ENCODE peak calls at places on chromosomes 6 and 20, in six cellular contexts. One of them, this sample, is unnamed.

GRCh38 chr6:113458368-113459010 is 398.7 kb upstream of the MARCKS start:
- DNase-seq in tibial artery: no peak
- DNase-seq in DND-41: no peak
- DNase-seq in prostate gland: no peak
- DNase-seq in GM12878: no peak
- DNase-seq in right lobe of liver: no peak
- DNase-seq in this sample: no peak

GRCh38 chr20:11316244-11316643 is 601.4 kb upstream of the BTBD3 start:
- DNase-seq in tibial artery: no peak
- DNase-seq in DND-41: no peak
- DNase-seq in prostate gland: no peak
- DNase-seq in GM12878: no peak
- DNase-seq in right lobe of liver: no peak
- DNase-seq in this sample: no peak

GRCh38 chr6:53616450-53617357 is 48.9 kb downstream of the KLHL31 start:
- DNase-seq in tibial artery: no peak
- DNase-seq in DND-41: no peak
- DNase-seq in prostate gland: no peak
- DNase-seq in GM12878: no peak
- DNase-seq in right lobe of liver: peak; percentile 78
- DNase-seq in this sample: no peak

GRCh38 chr20:62202083-62202395 is 18.0 kb downstream of the HRH3 start:
- DNase-seq in tibial artery: no peak
- DNase-seq in DND-41: no peak
- DNase-seq in prostate gland: no peak
- DNase-seq in GM12878: no peak
- DNase-seq in right lobe of liver: no peak
- DNase-seq in this sample: no peak

GRCh38 chr6:122789862-122790739 is 1.0 kb downstream of the SMPDL3A start:
- DNase-seq in tibial artery: peak; percentile 46
- DNase-seq in DND-41: no peak
- DNase-seq in prostate gland: peak; percentile 36
- DNase-seq in GM12878: no peak
- DNase-seq in right lobe of liver: no peak
- DNase-seq in this sample: no peak

GRCh38 chr6:117346142-117346930 is 79.4 kb downstream of the ROS1 start:
- DNase-seq in tibial artery: no peak
- DNase-seq in DND-41: no peak
- DNase-seq in prostate gland: no peak
- DNase-seq in GM12878: no peak
- DNase-seq in right lobe of liver: no peak
- DNase-seq in this sample: peak; percentile 28

GRCh38 chr6:6587696-6588063 is 840 bp upstream of the LY86 start:
- DNase-seq in tibial artery: no peak
- DNase-seq in DND-41: no peak
- DNase-seq in prostate gland: no peak
- DNase-seq in GM12878: no peak
- DNase-seq in right lobe of liver: no peak
- DNase-seq in this sample: no peak

GRCh38 chr6:119832411-119832810 is 482.9 kb upstream of the MAN1A1 start:
- DNase-seq in tibial artery: no peak
- DNase-seq in DND-41: no peak
- DNase-seq in prostate gland: no peak
- DNase-seq in GM12878: no peak
- DNase-seq in right lobe of liver: no peak
- DNase-seq in this sample: no peak

GRCh38 chr6:57283096-57283495 is 34.3 kb upstream of the PRIM2 start:
- DNase-seq in tibial artery: no peak
- DNase-seq in DND-41: no peak
- DNase-seq in prostate gland: no peak
- DNase-seq in GM12878: no peak
- DNase-seq in right lobe of liver: no peak
- DNase-seq in this sample: no peak

GRCh38 chr6:118648866-118649554 is 2.4 kb downstream of the CEP85L start:
- DNase-seq in tibial artery: no peak
- DNase-seq in DND-41: no peak
- DNase-seq in prostate gland: no peak
- DNase-seq in GM12878: no peak
- DNase-seq in right lobe of liver: no peak
- DNase-seq in this sample: no peak

GRCh38 chr6:138572200-138572875 is 73.0 kb upstream of the NHSL1 start:
- DNase-seq in tibial artery: peak; percentile 74
- DNase-seq in DND-41: no peak
- DNase-seq in prostate gland: peak; percentile 84
- DNase-seq in GM12878: no peak
- DNase-seq in right lobe of liver: peak; percentile 87
- DNase-seq in this sample: no peak

GRCh38 chr6:167825759-167826229 is 917 bp upstream of the AFDN start:
- DNase-seq in tibial artery: no peak
- DNase-seq in DND-41: no peak
- DNase-seq in prostate gland: peak; percentile 80
- DNase-seq in GM12878: no peak
- DNase-seq in right lobe of liver: peak; percentile 86
- DNase-seq in this sample: peak; percentile 10

GRCh38 chr6:56890683-56891429 is 64.1 kb upstream of the BEND6 start:
- DNase-seq in tibial artery: no peak
- DNase-seq in DND-41: no peak
- DNase-seq in prostate gland: no peak
- DNase-seq in GM12878: peak; percentile 92
- DNase-seq in right lobe of liver: no peak
- DNase-seq in this sample: peak; percentile 60

GRCh38 chr20:17369506-17369905 is 142.7 kb downstream of the PCSK2 start:
- DNase-seq in tibial artery: no peak
- DNase-seq in DND-41: no peak
- DNase-seq in prostate gland: no peak
- DNase-seq in GM12878: no peak
- DNase-seq in right lobe of liver: no peak
- DNase-seq in this sample: no peak

GRCh38 chr6:154156135-154156948 is 117.3 kb downstream of the OPRM1 start:
- DNase-seq in tibial artery: no peak
- DNase-seq in DND-41: peak; percentile 58
- DNase-seq in prostate gland: peak; percentile 23
- DNase-seq in GM12878: no peak
- DNase-seq in right lobe of liver: peak; percentile 55
- DNase-seq in this sample: peak; percentile 52

GRCh38 chr20:49913399-49914047 is 1.8 kb downstream of the SPATA2 start:
- DNase-seq in tibial artery: no peak
- DNase-seq in DND-41: no peak
- DNase-seq in prostate gland: no peak
- DNase-seq in GM12878: no peak
- DNase-seq in right lobe of liver: no peak
- DNase-seq in this sample: no peak
- H3K27ac ChIP-seq in tibial artery: peak overlapping the region; percentile 15
- H3K27ac ChIP-seq in DND-41: no peak overlapping the region
- H3K27ac ChIP-seq in prostate gland: no peak overlapping the region
- H3K27ac ChIP-seq in GM12878: no peak overlapping the region
- H3K27ac ChIP-seq in right lobe of liver: no peak overlapping the region
- H3K27ac ChIP-seq in this sample: no peak overlapping the region

DNA sequence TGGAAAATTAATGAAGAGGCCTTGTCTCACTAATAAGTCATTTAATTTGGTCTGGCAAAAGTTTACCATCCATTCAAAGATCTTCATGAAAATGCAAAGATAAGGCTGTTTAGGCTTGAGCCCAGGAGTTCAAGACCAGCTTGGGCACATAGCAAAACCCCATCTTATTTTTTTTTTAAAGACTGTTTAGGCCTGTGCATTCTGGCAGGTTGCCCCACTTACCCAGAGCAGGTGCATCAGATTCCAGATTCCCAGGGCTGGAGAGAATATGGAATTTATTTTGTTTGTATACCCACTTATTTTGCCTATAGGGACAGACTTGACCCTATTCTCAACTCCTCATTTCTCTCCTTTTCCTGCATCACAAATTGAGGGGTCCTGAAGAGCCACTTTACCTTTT is 5.7 kb downstream of the FOXO3 start:
- DNase-seq in tibial artery: no peak
- DNase-seq in DND-41: no peak
- DNase-seq in prostate gland: no peak
- DNase-seq in GM12878: no peak
- DNase-seq in right lobe of liver: no peak
- DNase-seq in this sample: no peak
- H3K4me3 ChIP-seq in tibial artery: no peak overlapping the region
- H3K4me3 ChIP-seq in DND-41: no peak overlapping the region
- H3K4me3 ChIP-seq in prostate gland: no peak overlapping the region
- H3K4me3 ChIP-seq in GM12878: peak overlapping the region; percentile 4
- H3K4me3 ChIP-seq in right lobe of liver: no peak overlapping the region
- H3K4me3 ChIP-seq in this sample: peak overlapping the region; percentile 49

GRCh38 chr6:89299451-89299850 is 15.6 kb downstream of the GABRR2 start:
- DNase-seq in tibial artery: no peak
- DNase-seq in DND-41: no peak
- DNase-seq in prostate gland: no peak
- DNase-seq in GM12878: no peak
- DNase-seq in right lobe of liver: no peak
- DNase-seq in this sample: no peak
- H3K27ac ChIP-seq in tibial artery: no peak overlapping the region
- H3K27ac ChIP-seq in DND-41: no peak overlapping the region
- H3K27ac ChIP-seq in prostate gland: no peak overlapping the region
- H3K27ac ChIP-seq in GM12878: peak overlapping the region; percentile 94
- H3K27ac ChIP-seq in right lobe of liver: no peak overlapping the region
- H3K27ac ChIP-seq in this sample: no peak overlapping the region

DNA sequence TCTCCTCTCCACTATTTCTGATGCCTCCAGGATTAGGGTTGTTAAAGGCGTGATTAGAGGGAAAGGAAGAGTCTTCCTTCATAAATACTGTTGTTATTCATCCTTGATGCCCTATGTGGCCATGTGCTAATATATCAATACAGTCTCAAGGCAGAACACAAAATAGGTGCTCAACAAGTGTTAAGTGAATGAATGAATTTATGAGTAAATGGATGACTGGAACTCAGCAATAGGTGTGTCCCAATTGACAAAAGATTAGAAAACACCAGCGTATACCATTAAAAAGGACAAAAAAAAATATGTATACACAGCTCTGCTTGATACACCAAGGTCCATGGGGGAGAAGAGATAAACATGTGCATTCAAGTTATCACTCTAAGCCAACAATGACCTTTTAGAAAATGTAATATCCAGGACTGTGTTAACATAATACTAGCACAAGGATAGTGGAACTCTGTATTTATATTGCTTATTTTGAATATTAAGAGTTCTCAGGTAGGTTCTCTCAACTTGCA is 171.2 kb upstream of the MYLIP start:
- DNase-seq in tibial artery: no peak
- DNase-seq in DND-41: no peak
- DNase-seq in prostate gland: no peak
- DNase-seq in GM12878: no peak
- DNase-seq in right lobe of liver: no peak
- DNase-seq in this sample: no peak
- H3K4me3 ChIP-seq in tibial artery: no peak overlapping the region
- H3K4me3 ChIP-seq in DND-41: no peak overlapping the region
- H3K4me3 ChIP-seq in prostate gland: no peak overlapping the region
- H3K4me3 ChIP-seq in GM12878: no peak overlapping the region
- H3K4me3 ChIP-seq in right lobe of liver: no peak overlapping the region
- H3K4me3 ChIP-seq in this sample: no peak overlapping the region

DNA sequence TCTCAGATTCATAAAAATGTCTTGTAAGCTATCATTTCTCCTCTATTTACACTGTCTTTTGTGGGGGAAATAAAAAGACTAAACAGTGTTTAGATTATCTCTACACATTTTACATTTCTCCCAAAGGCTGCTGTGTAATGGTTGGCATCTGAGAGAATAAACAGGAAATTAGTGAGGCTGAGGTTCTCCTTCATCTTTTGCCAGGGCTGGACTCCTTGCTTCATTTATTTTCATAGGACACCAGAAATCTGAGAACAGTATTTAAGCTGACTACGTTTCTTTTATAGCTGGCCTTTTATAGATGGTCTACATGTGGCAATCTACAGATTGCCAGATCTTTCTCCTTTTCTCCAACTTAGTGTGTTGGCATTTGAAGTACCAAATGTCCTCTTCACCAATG is 41.5 kb downstream of the PLCB4 start:
- DNase-seq in tibial artery: no peak
- DNase-seq in DND-41: no peak
- DNase-seq in prostate gland: no peak
- DNase-seq in GM12878: no peak
- DNase-seq in right lobe of liver: no peak
- DNase-seq in this sample: no peak
- H3K27ac ChIP-seq in tibial artery: no peak overlapping the region
- H3K27ac ChIP-seq in DND-41: no peak overlapping the region
- H3K27ac ChIP-seq in prostate gland: peak overlapping the region; percentile 26
- H3K27ac ChIP-seq in GM12878: no peak overlapping the region
- H3K27ac ChIP-seq in right lobe of liver: no peak overlapping the region
- H3K27ac ChIP-seq in this sample: no peak overlapping the region

GRCh38 chr20:4040283-4041179 is 25.2 kb upstream of the RNF24 start:
- DNase-seq in tibial artery: no peak
- DNase-seq in DND-41: no peak
- DNase-seq in prostate gland: no peak
- DNase-seq in GM12878: no peak
- DNase-seq in right lobe of liver: no peak
- DNase-seq in this sample: no peak
- H3K4me3 ChIP-seq in tibial artery: no peak overlapping the region
- H3K4me3 ChIP-seq in DND-41: no peak overlapping the region
- H3K4me3 ChIP-seq in prostate gland: no peak overlapping the region
- H3K4me3 ChIP-seq in GM12878: no peak overlapping the region
- H3K4me3 ChIP-seq in right lobe of liver: no peak overlapping the region
- H3K4me3 ChIP-seq in this sample: no peak overlapping the region

GRCh38 chr6:52595000-52595795 is 18.3 kb upstream of the TRAM2 start:
- DNase-seq in tibial artery: peak; percentile 67
- DNase-seq in DND-41: no peak
- DNase-seq in prostate gland: no peak
- DNase-seq in GM12878: peak; percentile 26
- DNase-seq in right lobe of liver: no peak
- DNase-seq in this sample: no peak
- H3K27ac ChIP-seq in tibial artery: peak overlapping the region; percentile 80
- H3K27ac ChIP-seq in DND-41: no peak overlapping the region
- H3K27ac ChIP-seq in prostate gland: peak overlapping the region; percentile 5
- H3K27ac ChIP-seq in GM12878: peak overlapping the region; percentile 17
- H3K27ac ChIP-seq in right lobe of liver: no peak overlapping the region
- H3K27ac ChIP-seq in this sample: no peak overlapping the region

GRCh38 chr6:24581084-24581669 is 64.8 kb downstream of the KIAA0319 start:
- DNase-seq in tibial artery: peak; percentile 69
- DNase-seq in DND-41: peak; percentile 80
- DNase-seq in prostate gland: peak; percentile 69
- DNase-seq in GM12878: no peak
- DNase-seq in right lobe of liver: peak; percentile 78
- DNase-seq in this sample: peak; percentile 61

GRCh38 chr6:24584390-24584735 is 61.6 kb downstream of the KIAA0319 start:
- DNase-seq in tibial artery: no peak
- DNase-seq in DND-41: no peak
- DNase-seq in prostate gland: no peak
- DNase-seq in GM12878: no peak
- DNase-seq in right lobe of liver: no peak
- DNase-seq in this sample: no peak

GRCh38 chr6:24589334-24589733 is 56.7 kb downstream of the KIAA0319 start:
- DNase-seq in tibial artery: no peak
- DNase-seq in DND-41: no peak
- DNase-seq in prostate gland: no peak
- DNase-seq in GM12878: no peak
- DNase-seq in right lobe of liver: no peak
- DNase-seq in this sample: no peak

GRCh38 chr6:24583463-24584389 is 62.3 kb downstream of the KIAA0319 start:
- DNase-seq in tibial artery: peak; percentile 71
- DNase-seq in DND-41: peak; percentile 69
- DNase-seq in prostate gland: peak; percentile 60
- DNase-seq in GM12878: peak; percentile 20
- DNase-seq in right lobe of liver: peak; percentile 73
- DNase-seq in this sample: peak; percentile 61
- H3K4me3 ChIP-seq in tibial artery: no peak overlapping the region
- H3K4me3 ChIP-seq in DND-41: no peak overlapping the region
- H3K4me3 ChIP-seq in prostate gland: no peak overlapping the region
- H3K4me3 ChIP-seq in GM12878: no peak overlapping the region
- H3K4me3 ChIP-seq in right lobe of liver: no peak overlapping the region
- H3K4me3 ChIP-seq in this sample: no peak overlapping the region